ENCODE peak calls at places on chromosomes 7 and 10, in seven cellular contexts. H, R, L, O, V, E and K are unnamed samples.

GRCh38 chr10:100485841-100486495 is 23.2 kb downstream of the WNT8B start:
- DNase-seq in L (no peak), O (no peak), H (no peak), R (no peak), E (peak; percentile 79), V (no peak), K (no peak)

GRCh38 chr7:32140540-32140939 is 70.3 kb upstream of the PDE1C start:
- DNase-seq in O (no peak), H (no peak), R (no peak), V (no peak), L (no peak), E (no peak), K (no peak)

GRCh38 chr10:129570185-129570584 is 103.1 kb downstream of the MGMT start:
- DNase-seq in O (no peak), R (no peak), E (no peak), H (no peak), V (no peak), L (no peak), K (no peak)

GRCh38 chr7:104795616-104796398 is 218.2 kb upstream of the KMT2E start:
- DNase-seq in L (no peak), E (no peak), V (no peak), O (no peak), H (no peak), R (no peak), K (no peak)

GRCh38 chr10:29431711-29432110 is 142.8 kb downstream of the LYZL1 start:
- DNase-seq in E (no peak), L (no peak), O (no peak), R (no peak), H (no peak), V (no peak), K (no peak)

GRCh38 chr7:92767427-92767826 is 68.9 kb downstream of the CDK6 start:
- DNase-seq in O (no peak), E (no peak), V (no peak), H (no peak), L (no peak), R (no peak), K (no peak)

GRCh38 chr7:32891046-32891799 is at the start of gene KBTBD2:
- DNase-seq in E (peak; percentile 89), H (peak; percentile 92), L (peak; percentile 90), O (peak; percentile 65), V (peak; percentile 88), R (no peak), K (no peak)

GRCh38 chr10:104734408-104734807 is 93.3 kb downstream of the SORCS3 start:
- DNase-seq in L (no peak), O (no peak), H (no peak), V (no peak), E (no peak), R (no peak), K (no peak)

GRCh38 chr7:69597278-69598076 is 798 bp upstream of the AUTS2 start:
- DNase-seq in V (peak; percentile 52), O (no peak), E (peak; percentile 86), H (no peak), R (no peak), L (peak; percentile 83), K (no peak)

GRCh38 chr10:19096674-19097073 is 48.1 kb downstream of the MALRD1 start:
- DNase-seq in O (no peak), H (no peak), V (no peak), R (no peak), L (no peak), E (peak; percentile 3), K (no peak)

GRCh38 chr7:88522771-88523316 is 216.2 kb upstream of the STEAP4 start:
- DNase-seq in O (no peak), E (no peak), V (no peak), L (no peak), H (no peak), R (no peak), K (no peak)